ENCODE peak calls at places on chromosomes 5 and 9, in nine cellular contexts. B, C, N, H, P, A, D, I and W are unnamed samples.

GRCh38 chr5:177383181-177383580 is 1.1 kb upstream of the SLC34A1 start:
- DNase-seq in C (no peak), I (no peak), B (no peak), N (no peak), P (no peak), H (no peak), A (no peak), D (no peak), W (no peak)

GRCh38 chr9:137046094-137046787 is at the start of gene NPDC1:
- DNase-seq in C (peak), N (peak), P (peak), D (no peak), I (peak), A (no peak), H (peak), B (peak), W (peak)

GRCh38 chr5:170861855-170862766 is at the start of gene RANBP17:
- DNase-seq in A (no peak), H (peak), I (no peak), C (peak), B (peak), D (no peak), P (peak), N (peak), W (peak)

GRCh38 chr5:142836048-142836447 is 65.9 kb downstream of the ARHGAP26 start:
- DNase-seq in A (no peak), N (no peak), P (no peak), B (no peak), D (no peak), C (no peak), I (no peak), H (no peak), W (no peak)

GRCh38 chr5:17227868-17228267 is 10.4 kb downstream of the BASP1 start:
- DNase-seq in B (no peak), D (no peak), C (no peak), A (no peak), H (no peak), N (no peak), I (no peak), P (no peak), W (no peak)

GRCh38 chr9:15308511-15308910 is 1.5 kb upstream of the TTC39B start:
- DNase-seq in I (no peak), A (no peak), C (no peak), P (no peak), D (no peak), N (no peak), B (no peak), H (no peak), W (no peak)

GRCh38 chr5:126525630-126526245 is 69.3 kb downstream of the ALDH7A1 start:
- DNase-seq in I (no peak), N (peak), C (peak), H (no peak), P (peak), D (no peak), B (peak), A (no peak), W (peak)

GRCh38 chr5:180824630-180825476 is 22.2 kb upstream of the MGAT1 start:
- DNase-seq in H (no peak), C (no peak), I (no peak), P (peak), A (no peak), N (no peak), B (no peak), D (no peak), W (no peak)

GRCh38 chr5:141782991-141783598 is 95.1 kb downstream of the PCDH1 start:
- DNase-seq in P (no peak), N (no peak), I (no peak), H (no peak), C (no peak), A (no peak), B (no peak), D (no peak), W (no peak)

GRCh38 chr9:75683591-75683990 is 206.9 kb upstream of the PCSK5 start:
- DNase-seq in A (no peak), P (no peak), I (no peak), D (no peak), C (no peak), B (no peak), N (no peak), H (no peak), W (no peak)

GRCh38 chr5:38537502-38537901 is 18.9 kb downstream of the LIFR start:
- DNase-seq in C (no peak), N (no peak), H (no peak), I (no peak), D (no peak), B (no peak), P (no peak), A (no peak), W (no peak)

GRCh38 chr9:116843863-116844620 is 156.9 kb downstream of the TRIM32 start:
- DNase-seq in A (peak), B (no peak), H (no peak), I (no peak), P (no peak), C (no peak), N (no peak), D (no peak), W (no peak)

GRCh38 chr9:17531642-17532254 is 47.1 kb upstream of the SH3GL2 start:
- DNase-seq in C (peak), I (peak), N (peak), A (no peak), D (no peak), B (peak), P (no peak), H (no peak), W (peak)

GRCh38 chr9:114861922-114862605 is 56.2 kb upstream of the TNFSF15 start:
- DNase-seq in D (no peak), P (no peak), N (no peak), C (no peak), H (no peak), A (no peak), B (no peak), I (no peak), W (no peak)

GRCh38 chr9:92385953-92386352 is 18.4 kb downstream of the OGN start:
- DNase-seq in N (no peak), H (no peak), D (no peak), A (no peak), C (no peak), P (no peak), I (no peak), B (peak), W (no peak)

GRCh38 chr5:62974623-62975022 is 396.0 kb downstream of the LRRC70 start:
- DNase-seq in P (no peak), A (no peak), I (no peak), B (no peak), H (no peak), N (no peak), C (no peak), D (no peak), W (no peak)

GRCh38 chr5:10452768-10453331 is 11.2 kb downstream of the ROPN1L start:
- DNase-seq in N (peak), I (peak), H (no peak), D (peak), P (no peak), C (no peak), A (no peak), B (peak), W (no peak)

GRCh38 chr9:115649991-115650472 is 503.6 kb upstream of the PAPPA start:
- DNase-seq in A (peak), C (peak), B (no peak), D (no peak), I (no peak), N (no peak), P (peak), H (no peak), W (peak)

GRCh38 chr9:107237873-107238272 is 45.2 kb upstream of the RAD23B start:
- DNase-seq in A (no peak), B (no peak), N (no peak), I (no peak), H (no peak), P (no peak), D (no peak), C (no peak), W (no peak)

GRCh38 chr9:72816666-72817065 is 136.2 kb downstream of the ALDH1A1 start:
- DNase-seq in D (no peak), C (no peak), P (no peak), B (no peak), I (no peak), A (no peak), N (no peak), H (no peak), W (no peak)
- H3K4me3 ChIP-seq in D (no peak), C (no peak), P (no peak), B (no peak), I (no peak), A (no peak), N (no peak), H (no peak), W (no peak)

DNA sequence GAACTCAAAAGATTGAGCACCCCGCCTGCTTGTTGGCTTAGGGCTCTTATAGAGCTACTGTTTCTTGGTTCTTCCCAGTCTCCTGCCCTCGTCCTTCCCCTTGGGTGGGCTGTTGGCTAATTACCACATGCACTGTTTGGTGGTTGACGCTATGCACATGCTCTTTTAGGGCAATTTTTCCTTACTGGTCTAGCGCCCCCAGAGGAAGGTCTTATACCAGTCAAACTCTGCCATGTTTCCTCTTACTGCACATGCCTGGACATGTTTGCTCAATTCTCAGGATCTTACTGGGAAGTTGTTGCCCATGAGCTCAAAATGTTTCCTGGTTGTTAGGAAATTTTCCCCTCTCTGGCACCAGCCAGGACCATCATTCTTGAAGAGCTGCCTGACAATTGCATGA is 101.9 kb downstream of the SLC28A3 start:
- DNase-seq in A (no peak), H (no peak), D (no peak), I (peak), P (no peak), C (no peak), N (no peak), B (peak), W (no peak)
- TF ChIP-seq CTCF in A (no peak), H (no peak), D (no peak), I (peak), P (no peak), C (no peak), N (peak), B (peak), W (no peak)

GRCh38 chr5:43484049-43484849 is 584 bp upstream of the TMEM267 start:
- DNase-seq in P (peak), H (peak), D (peak), A (peak), C (peak), N (peak), B (peak), I (peak), W (peak)
- TF ChIP-seq POLR2AphosphoS5 in P (peak), H (peak), D (peak), A (peak), C (no peak), N (no peak), B (no peak), I (no peak), W (no peak)

DNA sequence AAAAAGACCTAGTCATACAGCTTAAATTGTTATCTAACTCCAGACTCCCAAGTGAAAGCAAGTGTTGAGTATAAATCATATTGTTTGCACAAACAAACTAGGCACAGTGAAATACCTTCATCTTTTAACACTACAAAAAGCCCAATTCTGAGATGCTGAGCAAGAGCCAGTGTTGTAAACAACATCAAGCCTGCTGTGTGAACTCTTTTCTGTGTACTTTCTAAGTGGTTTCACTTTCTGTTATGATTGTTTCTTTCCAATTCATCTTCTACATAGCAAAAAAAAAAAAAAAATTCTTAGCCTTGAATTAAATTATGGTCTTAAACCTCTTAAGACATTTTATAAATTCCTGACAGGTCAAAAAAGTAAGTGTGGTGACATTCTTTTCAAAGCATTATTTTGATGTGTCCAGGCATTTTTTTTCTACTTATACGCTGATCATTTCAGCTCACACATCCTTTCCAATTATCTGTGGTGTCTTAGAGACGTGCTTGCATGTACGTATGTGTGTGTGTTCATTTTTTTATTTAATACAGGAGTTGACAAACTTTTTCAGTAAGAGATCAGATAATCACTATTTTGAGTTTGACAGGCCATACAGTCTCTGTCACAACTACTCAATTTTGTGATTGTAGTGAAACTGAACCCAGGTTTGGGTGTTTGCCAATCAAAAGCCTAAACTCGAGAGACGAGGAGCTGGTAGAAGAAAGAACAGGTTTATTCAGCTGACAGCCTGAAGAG is 556.1 kb downstream of the CDH9 start:
- DNase-seq in H (no peak), N (no peak), B (no peak), P (no peak), A (no peak), C (no peak), D (no peak), I (no peak), W (no peak)
- H3K4me3 ChIP-seq in H (no peak), N (no peak), B (no peak), P (peak), A (peak), C (no peak), D (no peak), I (no peak), W (no peak)

GRCh38 chr9:94554439-94555331 is at the start of gene PCAT7:
- DNase-seq in B (peak), H (no peak), C (peak), N (peak), I (peak), A (peak), P (no peak), D (peak), W (peak)

GRCh38 chr9:94554078-94554438 is 825 bp upstream of the PCAT7 start:
- DNase-seq in A (no peak), I (peak), H (no peak), B (no peak), N (no peak), P (no peak), D (no peak), C (peak), W (no peak)

DNA sequence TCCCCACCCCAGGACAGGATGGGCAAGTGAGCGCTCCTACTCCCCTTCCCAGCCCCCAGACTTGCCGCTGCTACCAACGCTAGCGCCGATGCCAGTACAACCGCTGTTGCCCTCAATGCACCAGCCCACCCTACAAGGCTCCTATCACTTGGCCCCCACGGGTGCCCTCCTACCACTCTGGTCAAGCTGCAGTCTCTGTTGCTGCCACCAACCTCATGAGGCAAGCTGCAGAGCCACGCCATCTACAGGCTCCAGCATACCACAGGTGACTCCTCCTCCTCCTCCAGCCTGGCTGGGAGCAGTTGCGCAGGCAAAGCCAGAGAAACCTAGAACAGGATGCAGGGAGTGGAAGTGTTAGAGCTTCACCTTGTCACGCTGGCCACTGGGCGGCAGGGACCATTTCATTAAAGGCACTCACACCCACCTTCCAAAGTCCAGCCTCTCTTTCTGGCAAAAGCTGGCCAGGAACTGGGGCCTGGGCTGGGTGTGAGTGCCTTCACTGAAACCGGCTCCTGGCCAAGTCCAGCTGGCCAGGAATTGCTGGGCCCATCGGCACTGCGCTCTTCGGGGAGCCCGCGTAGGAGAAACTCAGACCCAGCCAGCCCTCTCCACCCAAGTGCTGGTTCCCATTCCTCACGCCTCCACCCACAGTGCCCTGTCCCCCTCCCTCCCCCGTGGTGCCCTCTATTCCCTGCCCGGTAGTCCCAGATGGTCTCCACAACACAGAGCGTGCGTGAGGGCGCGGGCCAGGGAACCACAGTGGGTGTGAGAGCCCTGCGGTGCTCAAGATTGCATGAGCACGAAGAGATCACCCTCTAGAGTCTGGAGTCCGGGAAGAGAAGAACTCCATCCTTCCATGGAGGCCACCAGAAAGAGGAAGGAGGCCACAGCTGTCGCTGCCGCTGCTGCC is 1.6 kb upstream of the PCAT7 start:
- DNase-seq in N (peak), D (no peak), H (no peak), P (no peak), A (no peak), C (peak), I (no peak), B (no peak), W (peak)
- TF ChIP-seq CTCF in N (peak), D (no peak), H (no peak), P (no peak), A (no peak), C (peak), I (peak), B (no peak), W (peak)

DNA sequence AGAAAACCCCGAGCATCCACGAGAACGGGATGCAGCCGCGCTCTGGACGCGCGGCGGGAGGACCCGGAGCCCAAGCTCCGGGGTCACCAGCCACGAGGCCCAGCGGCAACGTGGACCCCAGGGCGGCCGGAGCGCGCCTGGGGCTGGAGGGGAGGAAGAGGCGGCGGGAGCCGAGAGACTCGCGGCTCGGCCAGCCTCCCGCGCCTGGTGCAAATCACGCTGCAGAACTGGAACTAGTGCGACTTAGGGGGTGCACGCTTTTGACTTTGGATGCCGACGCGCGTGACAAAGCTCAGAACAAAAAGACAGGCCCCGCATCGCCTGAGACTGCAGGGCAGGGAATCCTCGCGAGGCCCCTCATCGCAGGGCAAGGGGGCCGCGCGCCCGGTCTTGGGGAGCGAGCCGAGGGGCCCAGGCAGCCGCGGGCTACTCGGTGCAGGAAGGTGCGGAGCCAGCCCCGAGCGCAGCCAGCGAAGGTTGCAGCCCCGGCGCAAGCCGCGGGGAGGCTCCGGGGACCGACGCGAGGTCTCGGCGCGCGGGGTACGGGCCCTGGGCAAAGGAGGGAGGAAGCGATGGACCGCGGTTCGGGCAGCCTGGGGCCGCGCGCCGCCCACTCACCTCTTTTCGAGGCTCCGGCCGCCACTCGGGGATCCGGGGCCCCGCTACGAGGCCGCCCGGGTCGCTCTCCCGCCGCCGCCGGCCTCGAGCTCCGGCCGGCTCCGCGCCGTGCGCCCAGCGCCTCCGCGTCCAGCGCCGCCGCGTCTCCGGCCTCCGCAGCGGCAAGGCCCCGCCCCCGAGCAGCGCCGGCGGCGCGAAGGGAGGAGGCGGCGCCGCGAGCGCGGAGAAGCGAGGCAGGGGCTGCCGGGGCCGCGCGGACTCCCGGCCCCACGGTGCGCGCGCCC is at the start of gene GOLM1:
- DNase-seq in N (peak), A (no peak), C (peak), B (no peak), H (peak), P (peak), D (no peak), I (peak), W (peak)
- TF ChIP-seq POLR2AphosphoS5 in N (no peak), A (no peak), C (no peak), B (peak), H (no peak), P (no peak), D (no peak), I (no peak), W (no peak)